ENCODE peak calls at places on chromosomes 1 and 21, in six cellular contexts. B is DND-41, A is ovary, U is tibial nerve, X is dorsolateral prefrontal cortex, R is AG04450. V is an unnamed sample.

GRCh38 chr1:67390041-67390887 is 39.9 kb downstream of the SERBP1 start:
- DNase-seq in B (no peak), A (no peak), U (no peak), X (no peak), R (no peak), V (no peak)

GRCh38 chr1:92826792-92827191 is 5.0 kb upstream of the RPL5 start:
- DNase-seq in B (no peak), A (no peak), U (no peak), X (no peak), R (no peak), V (no peak)

GRCh38 chr1:154869351-154870116 is 547 bp downstream of the KCNN3 start:
- DNase-seq in B (no peak), A (peak), U (peak), X (peak), R (no peak), V (peak)

GRCh38 chr1:205048382-205048781 is 5.4 kb downstream of the CNTN2 start:
- DNase-seq in B (no peak), A (no peak), U (no peak), X (peak), R (no peak), V (no peak)

GRCh38 chr1:227328405-227329019 is 10.2 kb upstream of the CDC42BPA start:
- DNase-seq in B (no peak), A (no peak), U (no peak), X (no peak), R (no peak), V (no peak)

GRCh38 chr1:168693872-168694238 is 35.2 kb downstream of the DPT start:
- DNase-seq in B (no peak), A (no peak), U (no peak), X (no peak), R (no peak), V (no peak)

GRCh38 chr1:81114191-81114590 is 686.5 kb upstream of the ADGRL2 start:
- DNase-seq in B (no peak), A (no peak), U (no peak), X (no peak), R (no peak), V (no peak)

GRCh38 chr1:67290236-67290635 is 17.4 kb upstream of the IL12RB2 start:
- DNase-seq in B (no peak), A (no peak), U (no peak), X (no peak), R (no peak), V (no peak)

GRCh38 chr1:59978026-59978425 is 51.5 kb upstream of the CYP2J2 start:
- DNase-seq in B (no peak), A (no peak), U (no peak), X (no peak), R (no peak), V (no peak)

GRCh38 chr1:74693473-74693872 is 19.9 kb upstream of the ERICH3 start:
- DNase-seq in B (no peak), A (no peak), U (no peak), X (no peak), R (no peak), V (no peak)

GRCh38 chr1:13583964-13584791 is 546 bp downstream of the PDPN start:
- DNase-seq in B (no peak), A (peak), U (no peak), X (no peak), R (no peak), V (no peak)

GRCh38 chr1:186295980-186296379 is 79.1 kb downstream of the TPR start:
- DNase-seq in B (no peak), A (no peak), U (no peak), X (no peak), R (no peak), V (no peak)

GRCh38 chr1:94120591-94120901 is 402 bp downstream of the ABCA4 start:
- DNase-seq in B (no peak), A (no peak), U (no peak), X (no peak), R (no peak), V (no peak)

GRCh38 chr1:12408662-12409061 is 178.8 kb downstream of the VPS13D start:
- DNase-seq in B (no peak), A (no peak), U (no peak), X (no peak), R (no peak), V (no peak)

GRCh38 chr21:33682992-33683627 is 40.8 kb downstream of the ITSN1 start:
- DNase-seq in B (no peak), A (no peak), U (no peak), X (no peak), R (peak), V (no peak)

GRCh38 chr1:54118704-54119103 is 34.1 kb downstream of the CDCP2 start:
- DNase-seq in B (no peak), A (no peak), U (no peak), X (no peak), R (no peak), V (no peak)

GRCh38 chr1:14755518-14756252 is 157.2 kb downstream of the KAZN start:
- DNase-seq in B (no peak), A (no peak), U (no peak), X (no peak), R (no peak), V (no peak)

GRCh38 chr1:205068457-205069035 is 15.7 kb downstream of the TMEM81 start:
- DNase-seq in B (no peak), A (no peak), U (no peak), X (no peak), R (peak), V (no peak)

GRCh38 chr1:154400381-154400801 is 4.8 kb upstream of the IL6R start:
- DNase-seq in B (no peak), A (no peak), U (no peak), X (no peak), R (no peak), V (no peak)

GRCh38 chr1:101174722-101175121 is 62.1 kb upstream of the S1PR1 start:
- DNase-seq in B (no peak), A (no peak), U (no peak), X (no peak), R (peak), V (no peak)

DNA sequence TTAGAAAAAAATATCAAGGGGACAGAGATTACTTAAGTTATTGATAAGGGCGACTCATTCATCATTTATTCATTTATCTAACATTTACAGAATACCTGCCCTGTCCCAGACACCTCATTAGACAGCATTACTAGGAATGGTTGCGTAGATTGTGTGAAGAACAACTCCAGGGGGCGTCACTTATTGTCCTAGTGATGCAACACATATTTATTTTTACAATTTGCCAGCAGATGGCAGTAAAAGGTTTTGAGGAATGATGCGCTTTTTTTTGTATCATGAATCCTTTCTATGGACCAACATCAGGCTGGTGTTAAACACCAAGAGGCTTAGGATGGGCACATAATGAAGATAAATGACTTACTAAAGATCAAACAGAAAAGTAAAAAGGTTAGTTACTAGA is 5.5 kb downstream of the NCAM2 start:
- DNase-seq in B (peak), A (no peak), U (no peak), X (no peak), R (no peak), V (no peak)
- TF ChIP-seq CTCF in B (peak), A (no peak), U (no peak), X (peak), R (peak), V (no peak)

GRCh38 chr21:43911015-43911934 is 46.3 kb downstream of the AGPAT3 start:
- DNase-seq in B (no peak), A (no peak), U (no peak), X (no peak), R (no peak), V (no peak)

GRCh38 chr21:43910460-43910859 is 45.4 kb downstream of the AGPAT3 start:
- DNase-seq in B (no peak), A (no peak), U (no peak), X (no peak), R (no peak), V (no peak)

GRCh38 chr21:43911935-43912487 is 47.0 kb downstream of the AGPAT3 start:
- DNase-seq in B (no peak), A (no peak), U (no peak), X (no peak), R (no peak), V (no peak)

GRCh38 chr21:43913928-43914327 is 48.9 kb downstream of the AGPAT3 start:
- DNase-seq in B (peak), A (peak), U (no peak), X (no peak), R (no peak), V (no peak)

GRCh38 chr21:43912910-43913309 is 47.9 kb downstream of the AGPAT3 start:
- DNase-seq in B (no peak), A (no peak), U (no peak), X (no peak), R (no peak), V (no peak)
- H3K4me3 ChIP-seq in B (no peak), A (no peak), U (no peak), X (no peak), R (no peak), V (no peak)

GRCh38 chr1:176770066-176770465 is 307.1 kb downstream of the PAPPA2 start:
- DNase-seq in B (no peak), A (no peak), U (no peak), X (no peak), R (no peak), V (no peak)
- H3K27ac ChIP-seq in B (no peak), A (no peak), U (no peak), X (no peak), R (no peak), V (no peak)

GRCh38 chr1:3194760-3195479 is 125.9 kb downstream of the PRDM16 start:
- DNase-seq in B (no peak), A (no peak), U (no peak), X (no peak), R (no peak), V (no peak)
- TF ChIP-seq CTCF in B (no peak), A (no peak), U (no peak), X (no peak), R (no peak), V (no peak)

DNA sequence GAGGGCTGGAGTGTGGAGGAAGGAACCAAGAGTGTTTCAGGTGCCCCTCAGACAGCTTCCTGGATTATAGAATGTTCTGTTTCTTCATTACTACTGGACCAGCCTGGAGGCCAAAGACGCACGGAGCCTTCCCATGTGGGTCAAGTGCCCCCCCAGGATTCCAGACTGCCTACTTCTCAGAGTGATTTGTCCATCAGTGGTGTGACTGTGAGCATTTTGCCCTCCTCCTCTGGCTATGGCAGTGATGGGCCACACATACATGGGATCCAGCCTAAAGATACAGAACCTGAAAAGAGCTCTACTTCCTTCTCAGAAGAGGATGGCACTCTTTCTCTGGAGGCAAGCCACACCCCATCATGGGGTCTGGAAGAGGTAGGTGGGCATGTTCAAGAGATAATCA is 64.9 kb downstream of the MACF1 start:
- DNase-seq in B (no peak), A (no peak), U (no peak), X (peak), R (no peak), V (no peak)
- H3K4me3 ChIP-seq in B (no peak), A (no peak), U (no peak), X (peak), R (peak), V (no peak)